ENCODE peak calls at places on chromosome 21, in nine cellular contexts. Q is IMR-90; Y is left ventricle myocardium inferior; O is tibial artery; R is body of pancreas; D is brain microvascular endothelial cell; H is hepatocyte; J is CD8-positive, alpha-beta T cell; T is fibroblast of lung. P is an unnamed sample.
A peak's percentile ranks its signal among the peaks of the same experiment; 100 is the strongest.

GRCh38 chr21:44592446-44593365 is at the start of gene KRTAP10-6:
- DNase-seq in Q (no peak), Y (no peak), O (peak; percentile 59), R (no peak), D (no peak), H (no peak), J (no peak), T (no peak), P (no peak)

GRCh38 chr21:21101911-21102310 is 103.7 kb downstream of the NCAM2 start:
- DNase-seq in Q (peak; percentile 85), Y (no peak), O (no peak), R (no peak), D (peak; percentile 2), H (peak; percentile 43), J (no peak), T (peak; percentile 77), P (peak; percentile 65)

GRCh38 chr21:27094182-27094948 is 127.5 kb upstream of the ADAMTS5 start:
- DNase-seq in Q (no peak), Y (no peak), O (no peak), R (no peak), D (no peak), H (no peak), J (no peak), T (no peak), P (peak; percentile 39)

GRCh38 chr21:31798842-31799691 is 67.1 kb upstream of the SCAF4 start:
- DNase-seq in Q (peak; percentile 22), Y (no peak), O (no peak), R (no peak), D (peak; percentile 15), H (no peak), J (no peak), T (peak; percentile 20), P (no peak)

GRCh38 chr21:27681038-27681437 is 714.1 kb upstream of the ADAMTS5 start:
- DNase-seq in Q (peak; percentile 46), Y (no peak), O (no peak), R (no peak), D (no peak), H (no peak), J (no peak), T (peak; percentile 7), P (no peak)

GRCh38 chr21:42973309-42973990 is 912 bp upstream of the PKNOX1 start:
- DNase-seq in Q (no peak), Y (no peak), O (peak; percentile 69), R (peak; percentile 8), D (no peak), H (no peak), J (no peak), T (no peak), P (no peak)

GRCh38 chr21:45430521-45431501 is 25.8 kb downstream of the COL18A1 start:
- DNase-seq in Q (peak; percentile 65), Y (no peak), O (no peak), R (peak; percentile 44), D (peak; percentile 81), H (peak; percentile 64), J (no peak), T (peak; percentile 83), P (no peak)

GRCh38 chr21:46151261-46151988 is 4.0 kb downstream of the FTCD start:
- DNase-seq in Q (no peak), Y (no peak), O (peak; percentile 59), R (peak; percentile 3), D (no peak), H (no peak), J (no peak), T (no peak), P (no peak)

GRCh38 chr21:26055841-26056264 is 114.7 kb downstream of the APP start:
- DNase-seq in Q (no peak), Y (no peak), O (no peak), R (no peak), D (no peak), H (no peak), J (no peak), T (no peak), P (no peak)

GRCh38 chr21:38712076-38712475 is 93.7 kb upstream of the ETS2 start:
- DNase-seq in Q (peak; percentile 27), Y (no peak), O (peak; percentile 74), R (no peak), D (peak; percentile 23), H (peak; percentile 59), J (no peak), T (peak; percentile 36), P (peak; percentile 63)

GRCh38 chr21:29232601-29233541 is 65.9 kb upstream of the BACH1 start:
- DNase-seq in Q (peak; percentile 55), Y (no peak), O (no peak), R (no peak), D (peak; percentile 63), H (peak; percentile 32), J (no peak), T (peak; percentile 77), P (peak; percentile 56)

GRCh38 chr21:42737969-42738590 is 84.7 kb downstream of the PDE9A start:
- DNase-seq in Q (no peak), Y (peak; percentile 41), O (peak; percentile 69), R (peak; percentile 28), D (no peak), H (peak; percentile 65), J (no peak), T (no peak), P (peak; percentile 12)

GRCh38 chr21:46151989-46152938 is 3.1 kb downstream of the FTCD start:
- DNase-seq in Q (no peak), Y (no peak), O (no peak), R (peak; percentile 4), D (no peak), H (no peak), J (no peak), T (no peak), P (no peak)

GRCh38 chr21:42652527-42653491 is 612 bp upstream of the PDE9A start:
- DNase-seq in Q (peak; percentile 31), Y (peak; percentile 64), O (peak; percentile 79), R (peak; percentile 78), D (no peak), H (peak; percentile 83), J (no peak), T (peak; percentile 27), P (peak; percentile 37)

GRCh38 chr21:42704861-42705260 is 51.4 kb downstream of the PDE9A start:
- DNase-seq in Q (no peak), Y (no peak), O (no peak), R (no peak), D (no peak), H (no peak), J (no peak), T (no peak), P (no peak)

GRCh38 chr21:34807881-34808568 is 139.2 kb downstream of the CLIC6 start:
- DNase-seq in Q (peak; percentile 94), Y (no peak), O (peak; percentile 80), R (no peak), D (peak; percentile 91), H (peak; percentile 72), J (peak; percentile 26), T (peak; percentile 94), P (peak; percentile 98)

GRCh38 chr21:37374026-37374425 is 7.5 kb downstream of the DYRK1A start:
- DNase-seq in Q (peak; percentile 72), Y (no peak), O (no peak), R (no peak), D (peak; percentile 72), H (no peak), J (no peak), T (peak; percentile 60), P (peak; percentile 83)
- H3K4me3 ChIP-seq in Q (no peak overlapping the region), Y (no peak overlapping the region), O (no peak overlapping the region), R (no peak overlapping the region), D (no peak overlapping the region), H (no peak overlapping the region), J (no peak overlapping the region), T (no peak overlapping the region), P (no peak overlapping the region)

DNA sequence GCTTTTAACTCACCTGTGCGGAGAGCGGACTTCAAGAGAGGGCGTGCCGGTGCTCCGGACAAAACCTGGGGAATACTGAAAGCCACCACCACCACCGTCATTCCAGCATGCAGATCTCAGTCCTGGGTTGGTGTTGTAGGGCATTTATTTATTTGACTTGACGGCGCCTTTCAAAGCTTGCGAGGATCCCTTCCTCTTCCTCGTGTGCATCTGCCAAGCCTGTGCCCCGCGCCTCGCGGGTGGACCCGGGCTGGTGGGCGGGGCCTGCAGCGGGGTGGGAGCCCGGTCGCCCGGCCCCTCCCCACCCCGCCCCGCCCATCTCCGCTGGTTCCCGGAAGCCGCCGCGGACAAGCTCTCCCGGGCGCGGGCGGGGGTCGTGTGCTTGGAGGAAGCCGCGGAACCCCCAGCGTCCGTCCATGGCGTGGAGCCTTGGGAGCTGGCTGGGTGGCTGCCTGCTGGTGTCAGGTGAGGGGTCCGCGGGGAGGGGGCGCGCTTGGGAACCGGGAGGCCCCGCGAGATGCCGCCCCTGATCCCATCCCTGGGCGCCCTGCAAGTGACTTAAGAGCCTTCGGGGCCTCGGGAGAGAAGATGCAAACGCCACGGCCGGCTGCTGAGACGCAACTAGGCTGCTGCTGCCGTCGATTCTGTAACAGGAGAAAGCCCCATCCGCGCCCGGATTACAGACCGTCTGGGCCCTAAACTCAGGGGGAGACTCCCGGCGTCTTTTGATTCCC is at the start of gene IL10RB:
- DNase-seq in Q (peak; percentile 39), Y (peak; percentile 81), O (peak; percentile 84), R (peak; percentile 78), D (peak; percentile 32), H (peak; percentile 90), J (peak; percentile 60), T (peak; percentile 54), P (peak; percentile 52)
- TF ChIP-seq CTCF in Q (no peak), Y (no peak), O (no peak), R (no peak), D (no peak), H (no peak), J (no peak), T (no peak), P (no peak)

GRCh38 chr21:15534450-15534886 is 195.3 kb upstream of the USP25 start:
- DNase-seq in Q (no peak), Y (no peak), O (no peak), R (no peak), D (no peak), H (no peak), J (no peak), T (no peak), P (no peak)
- H3K4me3 ChIP-seq in Q (no peak overlapping the region), Y (no peak overlapping the region), O (no peak overlapping the region), R (no peak overlapping the region), D (no peak overlapping the region), H (no peak overlapping the region), J (no peak overlapping the region), T (no peak overlapping the region), P (no peak overlapping the region)

GRCh38 chr21:16004523-16004922 is 274.7 kb downstream of the USP25 start:
- DNase-seq in Q (no peak), Y (no peak), O (no peak), R (no peak), D (no peak), H (no peak), J (no peak), T (no peak), P (no peak)

GRCh38 chr21:16007933-16008332 is 278.2 kb downstream of the USP25 start:
- DNase-seq in Q (peak; percentile 16), Y (no peak), O (no peak), R (no peak), D (no peak), H (no peak), J (no peak), T (peak; percentile 6), P (no peak)

GRCh38 chr21:15999741-16000140 is 270.0 kb downstream of the USP25 start:
- DNase-seq in Q (no peak), Y (no peak), O (no peak), R (no peak), D (no peak), H (no peak), J (no peak), T (peak; percentile 68), P (no peak)

GRCh38 chr21:16004121-16004520 is 274.3 kb downstream of the USP25 start:
- DNase-seq in Q (peak; percentile 24), Y (no peak), O (no peak), R (no peak), D (no peak), H (no peak), J (no peak), T (no peak), P (peak; percentile 11)

GRCh38 chr21:16002872-16003466 is 273.2 kb downstream of the USP25 start:
- DNase-seq in Q (peak; percentile 51), Y (no peak), O (no peak), R (no peak), D (peak; percentile 10), H (no peak), J (no peak), T (peak; percentile 36), P (peak; percentile 65)
- TF ChIP-seq CTCF in Q (peak; percentile 67), Y (peak; percentile 49), O (peak; percentile 20), R (no peak), D (peak; percentile 42), H (peak; percentile 60), J (no peak), T (peak; percentile 17), P (peak; percentile 40)